ENCODE peak calls at places on chromosomes 6 and 20, in nine cellular contexts. N is activated CD8-positive, alpha-beta T cell treated with anti-CD3 and anti-CD28 coated beads for 36 hours; O is foreskin keratinocyte; E is body of pancreas; H is sciatic nerve; D is effector memory CD8-positive, alpha-beta T cell; M is HCT116; C is T-helper 17 cell; Z is stimulated activated memory B cell treated with anti-CD40 and anti-IgM and Interleukin-4, amounts not matched to agents 10 μg/mL and 1 μg/mL and 100 μg/mL, for 72 hours. P is an unnamed sample.

GRCh38 chr6:43301081-43301870 is 3.2 kb downstream of the SLC22A7 start:
- ATAC-seq in N (no peak), O (no peak), E (no peak), H (no peak), D (no peak), M (no peak), C (no peak), Z (no peak), P (no peak)

GRCh38 chr6:166688901-166689300 is 61.9 kb upstream of the RPS6KA2 start:
- ATAC-seq in N (no peak), O (no peak), E (no peak), H (no peak), D (no peak), M (no peak), C (no peak), Z (no peak), P (no peak)

GRCh38 chr6:144879436-144879835 is 594.3 kb downstream of the UTRN start:
- ATAC-seq in N (no peak), O (no peak), E (no peak), H (no peak), D (no peak), M (no peak), C (no peak), Z (no peak), P (no peak)

GRCh38 chr6:141562181-141562800 is 570.4 kb upstream of the GJE1 start:
- ATAC-seq in N (peak), O (peak), E (peak), H (peak), D (peak), M (no peak), C (peak), Z (no peak), P (peak)

GRCh38 chr20:58447733-58448391 is 58.8 kb downstream of the VAPB start:
- ATAC-seq in N (peak), O (peak), E (peak), H (peak), D (peak), M (peak), C (peak), Z (no peak), P (peak)

GRCh38 chr6:6881438-6882267 is 226.1 kb upstream of the RREB1 start:
- ATAC-seq in N (no peak), O (no peak), E (no peak), H (no peak), D (no peak), M (no peak), C (no peak), Z (no peak), P (no peak)

GRCh38 chr6:79600313-79601019 is 30.7 kb upstream of the SH3BGRL2 start:
- ATAC-seq in N (no peak), O (no peak), E (peak), H (no peak), D (no peak), M (no peak), C (no peak), Z (no peak), P (no peak)

GRCh38 chr6:131159578-131159977 is 24.3 kb downstream of the AKAP7 start:
- ATAC-seq in N (no peak), O (peak), E (no peak), H (no peak), D (no peak), M (no peak), C (no peak), Z (no peak), P (no peak)

GRCh38 chr6:167285077-167285770 is 5.9 kb upstream of the UNC93A start:
- ATAC-seq in N (no peak), O (no peak), E (no peak), H (no peak), D (no peak), M (no peak), C (no peak), Z (no peak), P (no peak)

GRCh38 chr20:61719691-61720347 is 345.9 kb downstream of the TAF4 start:
- ATAC-seq in N (peak), O (peak), E (no peak), H (no peak), D (peak), M (no peak), C (peak), Z (no peak), P (no peak)

GRCh38 chr6:33711140-33712129 is at the start of gene UQCC2:
- ATAC-seq in N (peak), O (peak), E (peak), H (peak), D (peak), M (peak), C (peak), Z (peak), P (peak)

GRCh38 chr6:11918021-11918738 is 93.9 kb upstream of the HIVEP1 start:
- ATAC-seq in N (no peak), O (no peak), E (no peak), H (peak), D (no peak), M (no peak), C (no peak), Z (no peak), P (peak)

GRCh38 chr20:49343246-49343645 is 65.4 kb upstream of the ZNFX1 start:
- ATAC-seq in N (no peak), O (no peak), E (no peak), H (no peak), D (no peak), M (no peak), C (no peak), Z (no peak), P (no peak)

GRCh38 chr6:11814116-11814515 is 35.5 kb upstream of the ADTRP start:
- ATAC-seq in N (no peak), O (no peak), E (no peak), H (no peak), D (no peak), M (no peak), C (no peak), Z (peak), P (no peak)

GRCh38 chr20:54680872-54681297 is 205.5 kb downstream of the DOK5 start:
- ATAC-seq in N (no peak), O (peak), E (peak), H (no peak), D (no peak), M (no peak), C (no peak), Z (no peak), P (no peak)

P was measured in gastroesophageal sphincter.